ENCODE peak calls at places on chromosomes 2 and 18, in ten cellular contexts. One of them, this sample, is unnamed.

GRCh38 chr2:28631514-28632206 is 120.0 kb upstream of the PPP1CB start:
- DNase-seq in tibial nerve: no peak
- DNase-seq in stomach: no peak
- DNase-seq in transverse colon: no peak
- DNase-seq in HepG2: no peak
- DNase-seq in IMR-90: no peak
- DNase-seq in right lobe of liver: peak
- DNase-seq in HCT116: no peak
- DNase-seq in uterus: no peak
- DNase-seq in body of pancreas: no peak
- DNase-seq in this sample: no peak

GRCh38 chr2:16722677-16723076 is 57.0 kb upstream of the CYRIA start:
- DNase-seq in tibial nerve: no peak
- DNase-seq in stomach: no peak
- DNase-seq in transverse colon: no peak
- DNase-seq in HepG2: no peak
- DNase-seq in IMR-90: no peak
- DNase-seq in right lobe of liver: no peak
- DNase-seq in HCT116: no peak
- DNase-seq in uterus: no peak
- DNase-seq in body of pancreas: no peak
- DNase-seq in this sample: no peak

GRCh38 chr2:148524519-148524919 is 120.0 kb upstream of the EPC2 start:
- DNase-seq in tibial nerve: no peak
- DNase-seq in stomach: no peak
- DNase-seq in transverse colon: no peak
- DNase-seq in HepG2: no peak
- DNase-seq in IMR-90: no peak
- DNase-seq in right lobe of liver: no peak
- DNase-seq in HCT116: no peak
- DNase-seq in uterus: no peak
- DNase-seq in body of pancreas: no peak
- DNase-seq in this sample: no peak

GRCh38 chr2:158573739-158574138 is 117.0 kb downstream of the PKP4 start:
- DNase-seq in tibial nerve: no peak
- DNase-seq in stomach: no peak
- DNase-seq in transverse colon: no peak
- DNase-seq in HepG2: no peak
- DNase-seq in IMR-90: no peak
- DNase-seq in right lobe of liver: no peak
- DNase-seq in HCT116: no peak
- DNase-seq in uterus: no peak
- DNase-seq in body of pancreas: no peak
- DNase-seq in this sample: no peak

GRCh38 chr2:73272270-73272669 is 12.0 kb downstream of the FBXO41 start:
- DNase-seq in tibial nerve: no peak
- DNase-seq in stomach: no peak
- DNase-seq in transverse colon: no peak
- DNase-seq in HepG2: no peak
- DNase-seq in IMR-90: no peak
- DNase-seq in right lobe of liver: no peak
- DNase-seq in HCT116: no peak
- DNase-seq in uterus: no peak
- DNase-seq in body of pancreas: no peak
- DNase-seq in this sample: no peak

GRCh38 chr2:113376935-113377445 is 60.5 kb upstream of the ZNG1B start:
- DNase-seq in tibial nerve: no peak
- DNase-seq in stomach: no peak
- DNase-seq in transverse colon: no peak
- DNase-seq in HepG2: no peak
- DNase-seq in IMR-90: no peak
- DNase-seq in right lobe of liver: no peak
- DNase-seq in HCT116: no peak
- DNase-seq in uterus: no peak
- DNase-seq in body of pancreas: no peak
- DNase-seq in this sample: peak

GRCh38 chr18:23498877-23499570 is 4.3 kb upstream of the RMC1 start:
- DNase-seq in tibial nerve: peak
- DNase-seq in stomach: peak
- DNase-seq in transverse colon: peak
- DNase-seq in HepG2: peak
- DNase-seq in IMR-90: peak
- DNase-seq in right lobe of liver: peak
- DNase-seq in HCT116: peak
- DNase-seq in uterus: no peak
- DNase-seq in body of pancreas: peak
- DNase-seq in this sample: peak

GRCh38 chr18:49707594-49707993 is 105.7 kb downstream of the ACAA2 start:
- DNase-seq in tibial nerve: no peak
- DNase-seq in stomach: no peak
- DNase-seq in transverse colon: no peak
- DNase-seq in HepG2: no peak
- DNase-seq in IMR-90: no peak
- DNase-seq in right lobe of liver: no peak
- DNase-seq in HCT116: no peak
- DNase-seq in uterus: no peak
- DNase-seq in body of pancreas: no peak
- DNase-seq in this sample: no peak

GRCh38 chr2:157628532-157629415 is at the start of gene ACVR1C:
- DNase-seq in tibial nerve: no peak
- DNase-seq in stomach: peak
- DNase-seq in transverse colon: peak
- DNase-seq in HepG2: peak
- DNase-seq in IMR-90: peak
- DNase-seq in right lobe of liver: peak
- DNase-seq in HCT116: peak
- DNase-seq in uterus: peak
- DNase-seq in body of pancreas: peak
- DNase-seq in this sample: peak

GRCh38 chr2:145220496-145220895 is 700.6 kb upstream of the ZEB2 start:
- DNase-seq in tibial nerve: no peak
- DNase-seq in stomach: no peak
- DNase-seq in transverse colon: no peak
- DNase-seq in HepG2: no peak
- DNase-seq in IMR-90: no peak
- DNase-seq in right lobe of liver: no peak
- DNase-seq in HCT116: no peak
- DNase-seq in uterus: no peak
- DNase-seq in body of pancreas: no peak
- DNase-seq in this sample: no peak

GRCh38 chr2:155733091-155733870 is 599.2 kb downstream of the NR4A2 start:
- DNase-seq in tibial nerve: no peak
- DNase-seq in stomach: no peak
- DNase-seq in transverse colon: no peak
- DNase-seq in HepG2: no peak
- DNase-seq in IMR-90: no peak
- DNase-seq in right lobe of liver: no peak
- DNase-seq in HCT116: no peak
- DNase-seq in uterus: no peak
- DNase-seq in body of pancreas: no peak
- DNase-seq in this sample: no peak

GRCh38 chr2:183078467-183079334 is at the start of gene DUSP19:
- DNase-seq in tibial nerve: peak
- DNase-seq in stomach: peak
- DNase-seq in transverse colon: peak
- DNase-seq in HepG2: peak
- DNase-seq in IMR-90: peak
- DNase-seq in right lobe of liver: peak
- DNase-seq in HCT116: peak
- DNase-seq in uterus: peak
- DNase-seq in body of pancreas: peak
- DNase-seq in this sample: peak
- TF ChIP-seq POLR2A in tibial nerve: peak
- TF ChIP-seq POLR2A in stomach: no peak
- TF ChIP-seq POLR2A in transverse colon: peak
- TF ChIP-seq POLR2A in HepG2: peak
- TF ChIP-seq POLR2A in IMR-90: peak
- TF ChIP-seq POLR2A in right lobe of liver: peak
- TF ChIP-seq POLR2A in HCT116: peak
- TF ChIP-seq POLR2A in uterus: peak
- TF ChIP-seq POLR2A in body of pancreas: peak
- TF ChIP-seq POLR2A in this sample: no peak

GRCh38 chr2:66428986-66429612 is 5.8 kb upstream of the MEIS1 start:
- DNase-seq in tibial nerve: no peak
- DNase-seq in stomach: no peak
- DNase-seq in transverse colon: no peak
- DNase-seq in HepG2: peak
- DNase-seq in IMR-90: peak
- DNase-seq in right lobe of liver: no peak
- DNase-seq in HCT116: peak
- DNase-seq in uterus: no peak
- DNase-seq in body of pancreas: no peak
- DNase-seq in this sample: no peak
- TF ChIP-seq CTCF in tibial nerve: peak
- TF ChIP-seq CTCF in stomach: peak
- TF ChIP-seq CTCF in transverse colon: peak
- TF ChIP-seq CTCF in HepG2: peak
- TF ChIP-seq CTCF in IMR-90: peak
- TF ChIP-seq CTCF in right lobe of liver: peak
- TF ChIP-seq CTCF in HCT116: peak
- TF ChIP-seq CTCF in uterus: peak
- TF ChIP-seq CTCF in body of pancreas: peak
- TF ChIP-seq CTCF in this sample: no peak

GRCh38 chr2:26970244-26970927 is at the start of gene MAPRE3:
- DNase-seq in tibial nerve: peak
- DNase-seq in stomach: peak
- DNase-seq in transverse colon: peak
- DNase-seq in HepG2: peak
- DNase-seq in IMR-90: peak
- DNase-seq in right lobe of liver: peak
- DNase-seq in HCT116: peak
- DNase-seq in uterus: peak
- DNase-seq in body of pancreas: peak
- DNase-seq in this sample: peak
- TF ChIP-seq POLR2A in tibial nerve: no peak
- TF ChIP-seq POLR2A in stomach: no peak
- TF ChIP-seq POLR2A in transverse colon: no peak
- TF ChIP-seq POLR2A in HepG2: no peak
- TF ChIP-seq POLR2A in IMR-90: peak
- TF ChIP-seq POLR2A in right lobe of liver: peak
- TF ChIP-seq POLR2A in HCT116: no peak
- TF ChIP-seq POLR2A in uterus: no peak
- TF ChIP-seq POLR2A in body of pancreas: peak
- TF ChIP-seq POLR2A in this sample: no peak

GRCh38 chr2:174004311-174004695 is 39.1 kb upstream of the SP3 start:
- DNase-seq in tibial nerve: no peak
- DNase-seq in stomach: no peak
- DNase-seq in transverse colon: no peak
- DNase-seq in HepG2: no peak
- DNase-seq in IMR-90: no peak
- DNase-seq in right lobe of liver: no peak
- DNase-seq in HCT116: no peak
- DNase-seq in uterus: no peak
- DNase-seq in body of pancreas: no peak
- DNase-seq in this sample: no peak

GRCh38 chr2:174005801-174006419 is 40.7 kb upstream of the SP3 start:
- DNase-seq in tibial nerve: no peak
- DNase-seq in stomach: no peak
- DNase-seq in transverse colon: no peak
- DNase-seq in HepG2: no peak
- DNase-seq in IMR-90: no peak
- DNase-seq in right lobe of liver: no peak
- DNase-seq in HCT116: no peak
- DNase-seq in uterus: no peak
- DNase-seq in body of pancreas: no peak
- DNase-seq in this sample: no peak

GRCh38 chr2:174004900-174005605 is 39.9 kb upstream of the SP3 start:
- DNase-seq in tibial nerve: no peak
- DNase-seq in stomach: no peak
- DNase-seq in transverse colon: no peak
- DNase-seq in HepG2: no peak
- DNase-seq in IMR-90: peak
- DNase-seq in right lobe of liver: no peak
- DNase-seq in HCT116: no peak
- DNase-seq in uterus: peak
- DNase-seq in body of pancreas: no peak
- DNase-seq in this sample: no peak

GRCh38 chr2:174002679-174003078 is 37.5 kb upstream of the SP3 start:
- DNase-seq in tibial nerve: no peak
- DNase-seq in stomach: no peak
- DNase-seq in transverse colon: no peak
- DNase-seq in HepG2: no peak
- DNase-seq in IMR-90: no peak
- DNase-seq in right lobe of liver: no peak
- DNase-seq in HCT116: no peak
- DNase-seq in uterus: no peak
- DNase-seq in body of pancreas: no peak
- DNase-seq in this sample: no peak

GRCh38 chr2:174003635-174004310 is 38.6 kb upstream of the SP3 start:
- DNase-seq in tibial nerve: no peak
- DNase-seq in stomach: peak
- DNase-seq in transverse colon: no peak
- DNase-seq in HepG2: peak
- DNase-seq in IMR-90: no peak
- DNase-seq in right lobe of liver: peak
- DNase-seq in HCT116: no peak
- DNase-seq in uterus: no peak
- DNase-seq in body of pancreas: peak
- DNase-seq in this sample: no peak
- TF ChIP-seq CTCF in tibial nerve: no peak
- TF ChIP-seq CTCF in stomach: no peak
- TF ChIP-seq CTCF in transverse colon: peak
- TF ChIP-seq CTCF in HepG2: peak
- TF ChIP-seq CTCF in IMR-90: no peak
- TF ChIP-seq CTCF in right lobe of liver: peak
- TF ChIP-seq CTCF in HCT116: no peak
- TF ChIP-seq CTCF in uterus: no peak
- TF ChIP-seq CTCF in body of pancreas: peak
- TF ChIP-seq CTCF in this sample: no peak

GRCh38 chr2:180980185-180980942 is at the start of gene UBE2E3:
- DNase-seq in tibial nerve: peak
- DNase-seq in stomach: peak
- DNase-seq in transverse colon: peak
- DNase-seq in HepG2: peak
- DNase-seq in IMR-90: peak
- DNase-seq in right lobe of liver: peak
- DNase-seq in HCT116: peak
- DNase-seq in uterus: peak
- DNase-seq in body of pancreas: peak
- DNase-seq in this sample: peak
- TF ChIP-seq POLR2A in tibial nerve: peak
- TF ChIP-seq POLR2A in stomach: no peak
- TF ChIP-seq POLR2A in transverse colon: no peak
- TF ChIP-seq POLR2A in HepG2: peak
- TF ChIP-seq POLR2A in IMR-90: peak
- TF ChIP-seq POLR2A in right lobe of liver: peak
- TF ChIP-seq POLR2A in HCT116: no peak
- TF ChIP-seq POLR2A in uterus: no peak
- TF ChIP-seq POLR2A in body of pancreas: peak
- TF ChIP-seq POLR2A in this sample: no peak

DNA sequence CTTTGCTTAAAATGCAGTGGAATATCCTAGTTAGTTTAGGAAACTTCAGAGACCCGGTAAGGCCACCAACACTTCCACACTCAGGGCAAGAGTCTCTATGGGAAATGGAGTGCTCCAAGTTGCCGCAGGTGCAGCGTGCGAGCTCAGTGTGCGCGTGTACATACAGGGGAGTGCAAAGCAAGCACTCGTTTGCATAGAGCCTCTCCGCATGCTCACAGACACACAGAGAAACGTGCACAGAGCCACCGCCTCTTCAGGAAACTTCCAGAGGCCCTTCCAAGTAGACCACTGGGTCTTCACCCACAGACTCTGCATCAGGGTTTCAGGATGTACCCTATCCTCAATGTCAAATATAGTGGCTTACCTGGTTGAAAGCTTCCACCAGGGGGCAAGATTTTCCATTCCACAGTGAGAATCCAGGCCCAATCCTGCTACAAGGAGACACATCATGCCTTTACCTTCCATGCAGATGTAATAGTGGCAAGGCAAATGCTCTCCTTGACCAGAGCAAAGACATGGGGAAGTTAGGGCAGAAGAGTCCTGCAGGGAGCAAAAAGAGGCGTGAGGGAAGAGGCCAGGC is 513.0 kb upstream of the MYT1L start:
- DNase-seq in tibial nerve: no peak
- DNase-seq in stomach: no peak
- DNase-seq in transverse colon: no peak
- DNase-seq in HepG2: peak
- DNase-seq in IMR-90: no peak
- DNase-seq in right lobe of liver: no peak
- DNase-seq in HCT116: peak
- DNase-seq in uterus: no peak
- DNase-seq in body of pancreas: no peak
- DNase-seq in this sample: peak
- TF ChIP-seq CTCF in tibial nerve: no peak
- TF ChIP-seq CTCF in stomach: no peak
- TF ChIP-seq CTCF in transverse colon: no peak
- TF ChIP-seq CTCF in HepG2: peak
- TF ChIP-seq CTCF in IMR-90: no peak
- TF ChIP-seq CTCF in right lobe of liver: peak
- TF ChIP-seq CTCF in HCT116: peak
- TF ChIP-seq CTCF in uterus: no peak
- TF ChIP-seq CTCF in body of pancreas: peak
- TF ChIP-seq CTCF in this sample: no peak

This sample was measured in lower leg skin.